ENCODE peak calls at places on chromosome 20, in nine cellular contexts. B is transverse colon, O is pancreas, R is neural progenitor cell, H is thoracic aorta, Z is uterus, J is tibial nerve, Q is lower leg skin, N is astrocyte of the spinal cord. L is an unnamed sample.

GRCh38 chr20:50625986-50626677 is 65.2 kb downstream of the RIPOR3 start:
- DNase-seq in Q (no peak), J (peak), Z (peak), H (no peak), R (peak), B (peak), O (peak), N (peak), L (no peak)

GRCh38 chr20:35055445-35056276 is 36.9 kb downstream of the TRPC4AP start:
- DNase-seq in Z (no peak), B (no peak), R (no peak), J (no peak), N (peak), O (no peak), Q (no peak), H (peak), L (no peak)

GRCh38 chr20:44856847-44857448 is 28.6 kb upstream of the YWHAB start:
- DNase-seq in H (no peak), B (no peak), J (no peak), N (no peak), R (no peak), Q (no peak), O (no peak), Z (no peak), L (no peak)

GRCh38 chr20:40938020-40938419 is 90.6 kb upstream of the TOP1 start:
- DNase-seq in Q (no peak), B (no peak), Z (no peak), O (no peak), N (no peak), J (no peak), R (no peak), H (no peak), L (no peak)

GRCh38 chr20:51400051-51400926 is 142.2 kb downstream of the NFATC2 start:
- DNase-seq in N (no peak), O (no peak), J (no peak), Z (no peak), B (peak), H (no peak), Q (no peak), R (no peak), L (peak)

GRCh38 chr20:24584538-24585356 is 115.3 kb downstream of the SYNDIG1 start:
- DNase-seq in O (no peak), N (peak), R (no peak), Q (no peak), J (no peak), B (no peak), Z (no peak), H (no peak), L (no peak)

GRCh38 chr20:17369506-17369905 is 142.7 kb downstream of the PCSK2 start:
- DNase-seq in O (no peak), H (no peak), J (no peak), Z (no peak), Q (no peak), R (no peak), N (no peak), B (no peak), L (no peak)

GRCh38 chr20:15491564-15491963 is 1081.7 kb downstream of the KIF16B start:
- DNase-seq in B (no peak), N (no peak), R (peak), O (no peak), J (no peak), Z (no peak), Q (no peak), H (no peak), L (no peak)

GRCh38 chr20:54643761-54644160 is 168.4 kb downstream of the DOK5 start:
- DNase-seq in O (peak), Z (no peak), R (no peak), N (peak), J (no peak), B (no peak), Q (no peak), H (no peak), L (no peak)

GRCh38 chr20:60586417-60587105 is 628.3 kb downstream of the CDH26 start:
- DNase-seq in B (no peak), R (no peak), Q (no peak), O (no peak), H (no peak), N (no peak), J (peak), Z (no peak), L (no peak)

GRCh38 chr20:38855356-38855755 is 49.9 kb downstream of the PPP1R16B start:
- DNase-seq in N (no peak), Q (no peak), O (no peak), B (no peak), Z (no peak), H (no peak), R (no peak), J (no peak), L (no peak)

GRCh38 chr20:50837532-50838321 is 42.9 kb downstream of the BCAS4 start:
- DNase-seq in N (peak), Q (peak), O (no peak), Z (peak), B (no peak), J (no peak), R (no peak), H (peak), L (no peak)

GRCh38 chr20:21520702-21521595 is 7.1 kb upstream of the NKX2-2 start:
- DNase-seq in R (peak), H (no peak), Z (no peak), O (no peak), B (no peak), Q (no peak), N (no peak), J (no peak), L (no peak)

GRCh38 chr20:19791887-19792286 is 33.8 kb downstream of the RIN2 start:
- DNase-seq in Z (no peak), B (no peak), J (no peak), R (no peak), N (no peak), Q (no peak), H (no peak), O (no peak), L (no peak)

GRCh38 chr20:434221-434620 is 26.1 kb downstream of the RBCK1 start:
- DNase-seq in B (no peak), N (no peak), J (no peak), R (no peak), O (no peak), Q (no peak), Z (no peak), H (no peak), L (no peak)

GRCh38 chr20:44681796-44682566 is 30.5 kb upstream of the ADA start:
- DNase-seq in N (no peak), H (no peak), Q (no peak), B (no peak), Z (no peak), R (no peak), O (no peak), J (no peak), L (no peak)

GRCh38 chr20:58239216-58239615 is 10.8 kb upstream of the ANKRD60 start:
- DNase-seq in Z (no peak), B (no peak), R (no peak), O (no peak), H (no peak), N (no peak), J (no peak), Q (no peak), L (no peak)

GRCh38 chr20:44247676-44248419 is 740 bp downstream of the GDAP1L1 start:
- DNase-seq in Q (no peak), N (peak), H (no peak), J (no peak), O (peak), Z (no peak), R (peak), B (no peak), L (no peak)

GRCh38 chr20:21096321-21097043 is 9.7 kb downstream of the LINC00237 start:
- DNase-seq in Z (no peak), H (no peak), R (peak), N (no peak), Q (no peak), J (no peak), O (no peak), B (no peak), L (peak)

GRCh38 chr20:36975085-36975829 is 23.7 kb upstream of the SAMHD1 start:
- DNase-seq in Q (no peak), B (peak), H (no peak), O (no peak), J (no peak), R (no peak), N (no peak), Z (no peak), L (no peak)

GRCh38 chr20:2889209-2889608 is 15.9 kb downstream of the PTPRA start:
- DNase-seq in N (no peak), Z (no peak), J (no peak), O (no peak), H (no peak), R (no peak), B (no peak), Q (no peak), L (no peak)

GRCh38 chr20:17647391-17648305 is 34.4 kb downstream of the RRBP1 start:
- DNase-seq in R (no peak), O (no peak), N (no peak), B (no peak), Z (no peak), H (no peak), J (no peak), Q (no peak), L (no peak)

GRCh38 chr20:4083103-4083864 is 67.9 kb upstream of the RNF24 start:
- DNase-seq in H (no peak), Z (no peak), B (no peak), J (no peak), O (no peak), R (no peak), N (no peak), Q (no peak), L (no peak)

GRCh38 chr20:45510242-45510862 is 5.1 kb downstream of the SPINT3 start:
- DNase-seq in Z (no peak), J (no peak), O (no peak), R (no peak), H (no peak), Q (no peak), B (no peak), N (no peak), L (no peak)

GRCh38 chr20:38252292-38253288 is 7.9 kb downstream of the KIAA1755 start:
- DNase-seq in Z (no peak), O (no peak), Q (no peak), J (no peak), B (no peak), N (peak), R (no peak), H (no peak), L (no peak)

GRCh38 chr20:22495172-22495571 is 89.2 kb downstream of the FOXA2 start:
- DNase-seq in R (no peak), B (no peak), Z (no peak), H (no peak), N (no peak), Q (no peak), O (no peak), J (no peak), L (no peak)

GRCh38 chr20:5785146-5785545 is 34.9 kb downstream of the SHLD1 start:
- DNase-seq in B (no peak), N (no peak), H (no peak), R (no peak), O (no peak), Q (no peak), J (no peak), Z (no peak), L (no peak)

GRCh38 chr20:3658708-3659491 is 4.3 kb downstream of the GFRA4 start:
- DNase-seq in H (no peak), J (no peak), R (no peak), N (no peak), O (no peak), B (no peak), Z (no peak), Q (no peak), L (peak)

GRCh38 chr20:407097-407952 is 774 bp upstream of the RBCK1 start:
- DNase-seq in B (peak), N (peak), O (peak), J (peak), Z (peak), H (peak), R (peak), Q (peak), L (no peak)

GRCh38 chr20:45100563-45101245 is at the start of gene KCNS1:
- DNase-seq in B (no peak), N (peak), O (peak), H (no peak), J (no peak), Z (no peak), R (peak), Q (no peak), L (no peak)

GRCh38 chr20:14688045-14688444 is 350.6 kb upstream of the FLRT3 start:
- DNase-seq in O (no peak), B (no peak), N (no peak), R (no peak), Q (no peak), J (no peak), H (no peak), Z (no peak), L (no peak)

GRCh38 chr20:24048014-24048611 is 59.5 kb upstream of the GGTLC1 start:
- DNase-seq in H (no peak), J (no peak), R (no peak), Q (no peak), Z (no peak), O (no peak), B (no peak), N (no peak), L (no peak)

GRCh38 chr20:25048519-25048952 is 9.4 kb downstream of the ACSS1 start:
- DNase-seq in J (peak), B (peak), Z (peak), N (no peak), Q (no peak), H (no peak), R (no peak), O (peak), L (no peak)

GRCh38 chr20:22684763-22685443 is 100.5 kb upstream of the FOXA2 start:
- DNase-seq in Q (peak), J (no peak), O (no peak), R (no peak), Z (no peak), H (no peak), N (no peak), B (no peak), L (no peak)

GRCh38 chr20:50110141-50111047 is 2.6 kb downstream of the UBE2V1 start:
- DNase-seq in Z (no peak), R (no peak), N (peak), B (peak), J (no peak), Q (no peak), H (no peak), O (peak), L (no peak)

GRCh38 chr20:62816031-62816878 is 595 bp upstream of the COL9A3 start:
- DNase-seq in O (no peak), R (peak), J (no peak), Q (no peak), N (no peak), Z (no peak), H (no peak), B (no peak), L (no peak)
- H3K4me3 ChIP-seq in O (no peak), R (peak), J (peak), Q (no peak), N (no peak), Z (peak), H (peak), B (peak), L (no peak)

DNA sequence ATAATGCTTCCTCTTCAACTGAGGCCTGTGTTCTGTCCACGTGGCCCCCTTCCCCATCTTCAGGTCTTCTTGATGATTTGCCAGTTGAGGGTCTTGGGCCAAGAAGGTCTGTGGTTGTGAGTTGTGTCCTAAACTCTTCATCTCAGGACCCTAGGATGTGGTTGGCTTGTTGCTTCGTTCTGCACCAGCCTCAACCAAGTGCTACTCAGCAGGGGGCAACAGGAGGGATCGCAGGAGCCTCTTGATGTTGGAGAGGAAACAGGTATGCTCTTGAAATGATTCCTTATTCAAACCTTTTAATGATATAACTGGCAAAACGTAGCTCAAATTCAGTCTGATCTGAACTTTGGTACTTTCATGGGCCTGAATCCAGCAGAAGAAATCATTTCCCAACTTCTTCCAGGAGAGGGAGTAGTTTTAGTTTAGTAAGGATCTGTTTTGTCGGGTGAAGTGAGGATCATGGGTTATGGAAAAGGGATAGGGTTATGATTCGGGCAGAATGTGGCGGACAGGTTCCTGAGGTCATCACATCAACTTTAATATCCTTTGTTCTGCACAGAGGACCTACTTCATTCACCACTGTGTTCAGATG is 30.8 kb downstream of the SIRPB1 start:
- DNase-seq in J (no peak), Z (no peak), N (no peak), O (no peak), B (no peak), Q (no peak), H (no peak), R (no peak), L (no peak)
- H3K4me3 ChIP-seq in J (no peak), Z (no peak), N (no peak), O (no peak), B (no peak), Q (no peak), H (no peak), R (no peak), L (no peak)

DNA sequence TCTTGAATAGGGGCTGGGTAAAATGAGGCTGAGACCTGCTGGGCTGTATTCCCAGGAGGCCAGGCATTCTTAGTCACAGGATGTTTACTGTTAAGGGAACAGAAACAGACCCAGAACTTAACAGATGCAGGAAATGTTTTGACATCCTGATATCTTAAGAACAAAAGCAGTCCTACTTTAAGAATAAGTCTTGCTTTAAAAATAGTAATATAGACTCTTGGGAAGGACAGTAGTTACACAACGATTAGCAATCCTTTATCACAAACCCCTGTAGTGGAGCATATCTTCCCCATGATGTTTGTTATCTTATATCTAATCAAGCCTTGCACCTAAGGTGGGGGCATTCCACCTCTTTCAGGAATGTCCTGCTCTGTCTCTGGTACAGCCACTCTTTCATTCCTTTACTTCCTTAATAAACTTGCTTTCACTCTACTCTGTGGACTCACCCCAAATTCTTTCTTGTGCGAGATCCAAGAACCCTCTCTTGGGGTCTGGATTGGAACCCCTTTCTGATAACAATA is 493.7 kb upstream of the SULF2 start:
- DNase-seq in Z (no peak), N (no peak), R (no peak), B (no peak), Q (no peak), H (no peak), J (no peak), O (no peak), L (no peak)
- H3K4me3 ChIP-seq in Z (no peak), N (no peak), R (no peak), B (no peak), Q (no peak), H (no peak), J (no peak), O (no peak), L (no peak)

GRCh38 chr20:32970973-32971300 is 33.3 kb downstream of the SUN5 start:
- DNase-seq in Q (no peak), B (no peak), Z (no peak), O (no peak), J (no peak), N (no peak), H (no peak), R (no peak), L (no peak)
- H3K4me3 ChIP-seq in Q (no peak), B (no peak), Z (no peak), O (no peak), J (no peak), N (no peak), H (no peak), R (no peak), L (no peak)